ENCODE peak calls at places on chromosomes 11 and 22, in six cellular contexts. C is HEK293T, L is cardiac septum, Z is GM13976, F is hippocampal formation, I is NCI-H1105 treated with DMSO at 0.1 percent for 48 hours. K is an unnamed sample.

GRCh38 chr11:61967924-61968757 is 707 bp upstream of the FTH1 start:
- DNase-seq in F (peak; percentile 74), I (peak; percentile 71), C (no peak), L (no peak), Z (peak; percentile 70), K (no peak)

GRCh38 chr22:46730568-46731245 is 7.3 kb downstream of the CERK start:
- DNase-seq in F (no peak), Z (no peak), C (no peak), L (no peak), I (no peak), K (no peak)

GRCh38 chr11:9664276-9665171 is 647 bp downstream of the SWAP70 start:
- DNase-seq in F (peak; percentile 49), I (no peak), Z (peak; percentile 40), L (peak; percentile 77), C (peak; percentile 47), K (peak; percentile 19)

GRCh38 chr11:3340025-3340424 is 38.9 kb downstream of the ZNF195 start:
- DNase-seq in F (no peak), L (no peak), I (no peak), Z (no peak), C (no peak), K (no peak)

GRCh38 chr22:33570110-33570509 is 350.2 kb downstream of the LARGE1 start:
- DNase-seq in L (no peak), Z (no peak), I (no peak), C (no peak), F (no peak), K (no peak)

GRCh38 chr11:86374586-86374985 is at the start of gene CCDC81:
- DNase-seq in L (no peak), Z (no peak), F (peak; percentile 19), C (no peak), I (no peak), K (no peak)

GRCh38 chr11:12599408-12600143 is 74.6 kb upstream of the TEAD1 start:
- DNase-seq in F (peak; percentile 1), Z (peak; percentile 61), I (no peak), L (peak; percentile 75), C (peak; percentile 70), K (peak; percentile 7)

GRCh38 chr11:66523611-66524010 is 13.2 kb downstream of the BBS1 start:
- DNase-seq in Z (no peak), I (no peak), C (no peak), F (no peak), L (no peak), K (no peak)

GRCh38 chr11:31806944-31807790 is 4.0 kb downstream of the PAX6 start:
- DNase-seq in Z (peak; percentile 18), C (no peak), I (no peak), L (no peak), F (no peak), K (no peak)

GRCh38 chr11:96267490-96268010 is 75.4 kb downstream of the MAML2 start:
- DNase-seq in L (no peak), I (no peak), Z (peak; percentile 84), F (no peak), C (no peak), K (no peak)

GRCh38 chr11:10211470-10211869 is 82.5 kb downstream of the SBF2 start:
- DNase-seq in C (no peak), F (no peak), L (no peak), Z (no peak), I (no peak), K (no peak)

GRCh38 chr22:36244522-36245391 is 5.4 kb upstream of the APOL2 start:
- DNase-seq in Z (no peak), C (no peak), I (no peak), F (no peak), L (peak; percentile 71), K (no peak)

GRCh38 chr11:120385110-120385509 is 48.9 kb downstream of the ARHGEF12 start:
- DNase-seq in Z (no peak), L (no peak), I (no peak), F (no peak), C (peak; percentile 19), K (no peak)

GRCh38 chr11:67056640-67057409 is at the start of gene RHOD:
- DNase-seq in C (no peak), Z (peak; percentile 74), F (no peak), L (no peak), I (no peak), K (peak; percentile 54)

GRCh38 chr22:22070371-22070824 is 87.8 kb upstream of the TOP3B start:
- DNase-seq in I (no peak), Z (no peak), F (no peak), C (no peak), L (no peak), K (no peak)

GRCh38 chr11:69476715-69477025 is 4.8 kb upstream of the LINC01488 start:
- DNase-seq in F (no peak), I (no peak), C (no peak), L (no peak), Z (no peak), K (no peak)

GRCh38 chr11:67252831-67253239 is 13.4 kb upstream of the GRK2 start:
- DNase-seq in Z (no peak), L (no peak), I (peak; percentile 11), F (peak; percentile 22), C (no peak), K (no peak)

GRCh38 chr11:1876361-1877063 is 15.2 kb downstream of the PRR33 start:
- DNase-seq in L (peak; percentile 81), Z (no peak), C (peak; percentile 75), I (no peak), F (no peak), K (no peak)

GRCh38 chr22:43378011-43378704 is 33.7 kb upstream of the MPPED1 start:
- DNase-seq in I (peak; percentile 31), L (no peak), C (no peak), Z (no peak), F (no peak), K (no peak)

GRCh38 chr11:64052938-64053622 is 17.3 kb downstream of the FLRT1 start:
- DNase-seq in I (no peak), C (no peak), Z (no peak), F (no peak), L (no peak), K (no peak)

GRCh38 chr22:38230108-38230825 is 28.5 kb downstream of the MAFF start:
- DNase-seq in Z (peak; percentile 79), I (peak; percentile 4), C (peak; percentile 62), F (peak; percentile 34), L (no peak), K (peak; percentile 81)

GRCh38 chr22:50739279-50739691 is 1.3 kb downstream of the ACR start:
- DNase-seq in Z (no peak), I (no peak), L (peak; percentile 56), F (no peak), C (no peak), K (no peak)

K was measured in prostate gland.